ENCODE peak calls at places on chromosome 19, in seven cellular contexts. R, F, C, M, W, N and A are unnamed samples.

GRCh38 chr19:29665215-29665825 is at the start of gene PLEKHF1:
- DNase-seq in N (peak; percentile 97), M (no peak), W (peak; percentile 96), F (peak; percentile 58), C (peak; percentile 98), R (peak; percentile 48), A (no peak)

GRCh38 chr19:17121736-17122293 is 46.2 kb downstream of the MYO9B start:
- DNase-seq in F (no peak), C (no peak), M (no peak), N (no peak), R (no peak), W (no peak), A (no peak)

GRCh38 chr19:23402388-23402787 is 7.1 kb upstream of the ZNF91 start:
- DNase-seq in W (no peak), M (no peak), F (no peak), N (no peak), R (no peak), C (no peak), A (no peak)

GRCh38 chr19:45670670-45671453 is 2.8 kb downstream of the GIPR start:
- DNase-seq in F (peak; percentile 55), R (peak; percentile 93), C (peak; percentile 99), M (peak; percentile 62), N (peak; percentile 100), W (peak; percentile 100), A (no peak)

GRCh38 chr19:38735257-38735686 is 9.0 kb downstream of the CAPN12 start:
- DNase-seq in N (peak; percentile 63), M (no peak), C (peak; percentile 81), R (no peak), W (peak; percentile 82), F (no peak), A (no peak)

GRCh38 chr19:7655581-7655980 is 13.3 kb upstream of the RETN start:
- DNase-seq in N (no peak), M (no peak), F (no peak), W (no peak), R (no peak), C (no peak), A (no peak)

GRCh38 chr19:18070181-18070580 is 16.6 kb downstream of the IL12RB1 start:
- DNase-seq in R (no peak), M (no peak), N (no peak), W (no peak), F (no peak), C (peak; percentile 6), A (no peak)

GRCh38 chr19:13823256-13823655 is 28.0 kb downstream of the ZSWIM4 start:
- DNase-seq in N (no peak), F (no peak), R (no peak), M (no peak), W (no peak), C (no peak), A (no peak)

GRCh38 chr19:2286402-2287140 is 4.6 kb upstream of the PEAK3 start:
- DNase-seq in C (no peak), R (no peak), F (no peak), N (no peak), M (no peak), W (no peak), A (no peak)

GRCh38 chr19:36067681-36068080 is 13.0 kb downstream of the WDR62 start:
- DNase-seq in W (no peak), N (no peak), R (no peak), F (no peak), C (no peak), M (no peak), A (no peak)

GRCh38 chr19:19429361-19429760 is 23.9 kb downstream of the GATAD2A start:
- DNase-seq in M (no peak), N (no peak), C (no peak), R (no peak), W (no peak), F (no peak), A (no peak)

GRCh38 chr19:42023121-42023942 is 29.3 kb upstream of the ATP1A3 start:
- DNase-seq in R (peak; percentile 28), N (peak; percentile 60), C (peak; percentile 63), F (peak; percentile 15), M (no peak), W (peak; percentile 84), A (no peak)

GRCh38 chr19:51702754-51703654 is 9.9 kb downstream of the SPACA6 start:
- DNase-seq in M (no peak), W (peak; percentile 81), C (peak; percentile 22), F (no peak), N (peak; percentile 41), R (no peak), A (no peak)

GRCh38 chr19:12715102-12715501 is 8.6 kb downstream of the TNPO2 start:
- DNase-seq in N (no peak), W (no peak), R (no peak), M (no peak), C (no peak), F (no peak), A (no peak)

GRCh38 chr19:43561144-43561970 is 14.0 kb downstream of the XRCC1 start:
- DNase-seq in R (no peak), C (no peak), W (no peak), N (no peak), F (no peak), M (no peak), A (no peak)

GRCh38 chr19:35736913-35737886 is 5.1 kb downstream of the IGFLR1 start:
- DNase-seq in W (no peak), F (no peak), N (no peak), R (no peak), C (no peak), M (no peak), A (no peak)

GRCh38 chr19:19040417-19040816 is 7.0 kb downstream of the ARMC6 start:
- DNase-seq in R (no peak), M (no peak), N (no peak), W (no peak), F (peak; percentile 76), C (no peak), A (no peak)

GRCh38 chr19:10113592-10113963 is 2.1 kb downstream of the P2RY11 start:
- DNase-seq in F (no peak), W (peak; percentile 69), N (peak; percentile 30), R (no peak), C (peak; percentile 47), M (no peak), A (no peak)

GRCh38 chr19:31386806-31387205 is 37.6 kb upstream of the TSHZ3 start:
- DNase-seq in R (no peak), W (no peak), C (no peak), M (no peak), N (no peak), F (no peak), A (no peak)

GRCh38 chr19:44401108-44401786 is at the start of gene ZNF285:
- DNase-seq in M (peak; percentile 1), W (peak; percentile 95), C (peak; percentile 91), N (peak; percentile 87), F (peak; percentile 84), R (no peak), A (peak; percentile 67)

DNA sequence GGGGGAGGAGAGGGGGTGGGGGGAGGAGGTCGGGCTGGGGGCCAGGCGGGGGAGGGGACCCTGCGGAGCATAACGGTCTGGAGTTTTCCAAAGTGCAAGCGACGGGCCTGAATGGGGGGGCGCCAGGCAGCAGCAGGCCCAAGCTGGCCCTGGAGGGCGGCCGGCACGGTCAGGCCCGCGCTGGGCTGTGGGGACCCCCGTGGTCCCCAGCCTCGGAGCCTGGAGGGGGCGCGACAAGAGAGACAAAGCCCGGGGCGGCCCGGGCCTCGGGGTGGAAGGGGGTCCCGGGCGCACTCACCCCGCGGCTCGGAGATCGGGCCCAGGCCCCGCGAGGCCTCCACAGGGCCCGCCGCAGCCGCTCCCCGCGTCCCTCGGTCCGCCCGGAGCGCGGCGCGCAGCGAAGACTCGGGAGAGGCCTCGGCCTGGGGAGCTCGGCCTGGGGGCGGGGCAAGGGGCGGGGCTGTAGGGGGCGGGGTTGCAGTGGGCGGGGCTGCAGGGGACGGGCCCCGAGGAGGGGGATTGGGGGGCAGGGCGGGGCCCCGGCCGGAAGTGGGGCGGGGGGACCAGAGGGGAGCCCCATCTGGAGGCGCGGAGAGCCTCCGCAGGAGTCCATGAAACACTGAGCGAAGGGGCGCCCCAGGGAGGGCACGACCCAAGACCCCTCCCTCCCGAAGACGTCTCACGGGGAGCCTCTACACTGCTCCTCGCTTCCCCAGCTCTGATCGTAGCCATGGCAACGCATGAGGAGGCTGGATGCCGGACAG is 47.6 kb downstream of the PTPRS start:
- DNase-seq in M (no peak), W (no peak), F (no peak), N (peak; percentile 98), C (peak; percentile 99), R (no peak), A (no peak)
- H3K4me1 ChIP-seq in M (peaks cover 12% of the 10 kb centered on the region), W (peaks cover 27% of the 10 kb centered on the region), F (peaks cover 65% of the 10 kb centered on the region), N (peaks cover 22% of the 10 kb centered on the region), C (peaks cover 39% of the 10 kb centered on the region), R (peaks cover 3% of the 10 kb centered on the region), A (no peaks in the 10 kb centered on the region)

GRCh38 chr19:33677745-33678426 is 56.1 kb downstream of the CHST8 start:
- DNase-seq in N (peak; percentile 30), C (no peak), W (peak; percentile 78), M (no peak), R (no peak), F (no peak), A (no peak)
- TF ChIP-seq SIN3A in N (no peak), C (no peak), W (peak; percentile 76), M (no peak), R (no peak), F (no peak), A (no peak)

DNA sequence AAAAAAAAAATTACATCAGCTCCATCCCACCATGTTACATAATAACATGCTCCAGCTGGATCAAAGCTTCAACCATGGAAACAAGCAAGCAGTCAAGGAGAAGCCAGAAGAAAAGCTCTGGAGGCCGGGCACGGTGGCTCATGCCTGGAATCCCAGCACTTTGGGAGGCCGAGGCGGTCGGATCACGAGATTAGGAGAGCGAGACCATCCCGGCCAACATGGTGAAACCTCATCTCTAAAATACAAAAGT is 7.8 kb downstream of the UBXN6 start:
- DNase-seq in N (no peak), R (no peak), M (no peak), C (no peak), F (no peak), W (no peak), A (no peak)
- H3K27ac ChIP-seq in N (no peak overlapping the region), R (no peak overlapping the region), M (no peak overlapping the region), C (no peak overlapping the region), F (no peak overlapping the region), W (no peak overlapping the region), A (no peak overlapping the region)

GRCh38 chr19:5024282-5024681 is 55.4 kb downstream of the KDM4B start:
- DNase-seq in N (peak; percentile 52), W (no peak), M (no peak), C (no peak), R (no peak), F (no peak), A (no peak)
- H3K4me1 ChIP-seq in N (no peaks in the 10 kb centered on the region), W (no peaks in the 10 kb centered on the region), M (no peaks in the 10 kb centered on the region), C (peaks cover 3% of the 10 kb centered on the region), R (peaks cover 3% of the 10 kb centered on the region), F (peaks cover 4% of the 10 kb centered on the region), A (no peaks in the 10 kb centered on the region)